ENCODE peak calls at places on chromosomes 12 and 14, in six cellular contexts. D is hepatocyte, A is GM23248, M is PC-3, N is neural progenitor cell, H is SK-N-SH. G is an unnamed sample.

GRCh38 chr12:32903763-32904162 is 7.2 kb upstream of the PKP2 start:
- DNase-seq in N (no peak), D (no peak), M (peak), A (no peak), H (no peak), G (no peak)

GRCh38 chr12:91877461-91878230 is 268.0 kb downstream of the BTG1 start:
- DNase-seq in H (no peak), A (no peak), N (no peak), M (no peak), D (no peak), G (no peak)

GRCh38 chr14:91380610-91381371 is 36.8 kb downstream of the CCDC88C start:
- DNase-seq in A (no peak), D (peak), N (no peak), M (no peak), H (no peak), G (peak)

GRCh38 chr12:107436376-107436775 is 249.2 kb upstream of the PWP1 start:
- DNase-seq in N (peak), A (peak), D (peak), H (no peak), M (peak), G (no peak)

GRCh38 chr14:58151701-58152568 is at the start of gene ARMH4:
- DNase-seq in D (peak), H (peak), N (peak), A (peak), M (peak), G (peak)

GRCh38 chr12:120647375-120647755 is 6.9 kb downstream of the CABP1 start:
- DNase-seq in N (no peak), D (no peak), H (no peak), A (no peak), M (no peak), G (no peak)

GRCh38 chr12:91951571-91951970 is 194.1 kb downstream of the BTG1 start:
- DNase-seq in A (peak), N (no peak), M (peak), D (no peak), H (no peak), G (no peak)

GRCh38 chr12:29255061-29255460 is 106.0 kb downstream of the FAR2 start:
- DNase-seq in M (no peak), A (no peak), N (no peak), D (no peak), H (peak), G (no peak)

GRCh38 chr14:20454359-20454644 is 310 bp downstream of the OSGEP start:
- DNase-seq in N (no peak), M (peak), D (no peak), H (no peak), A (peak), G (no peak)

GRCh38 chr14:49249022-49249421 is 337.2 kb downstream of the RPS29 start:
- DNase-seq in H (peak), N (no peak), D (no peak), M (peak), A (peak), G (no peak)

GRCh38 chr12:89909753-89910152 is 201.1 kb upstream of the ATP2B1 start:
- DNase-seq in M (no peak), H (no peak), D (no peak), N (no peak), A (no peak), G (no peak)

GRCh38 chr12:113069149-113069548 is 12.6 kb downstream of the DTX1 start:
- DNase-seq in M (no peak), D (no peak), H (no peak), A (no peak), N (no peak), G (no peak)

GRCh38 chr12:84994436-84994835 is 41.6 kb downstream of the TSPAN19 start:
- DNase-seq in M (no peak), D (no peak), A (no peak), H (no peak), N (no peak), G (no peak)

GRCh38 chr14:39342768-39343167 is 89.5 kb downstream of the FBXO33 start:
- DNase-seq in N (no peak), H (no peak), A (no peak), M (no peak), D (no peak), G (no peak)

GRCh38 chr14:104979758-104980591 is 1.8 kb upstream of the AHNAK2 start:
- DNase-seq in M (peak), A (no peak), D (peak), H (peak), N (no peak), G (no peak)

GRCh38 chr14:42541535-42542001 is 934.9 kb downstream of the LRFN5 start:
- DNase-seq in M (peak), H (no peak), A (peak), N (no peak), D (no peak), G (no peak)

GRCh38 chr14:30553311-30553989 is 5.5 kb upstream of the G2E3 start:
- DNase-seq in M (peak), D (no peak), N (no peak), A (peak), H (no peak), G (no peak)

DNA sequence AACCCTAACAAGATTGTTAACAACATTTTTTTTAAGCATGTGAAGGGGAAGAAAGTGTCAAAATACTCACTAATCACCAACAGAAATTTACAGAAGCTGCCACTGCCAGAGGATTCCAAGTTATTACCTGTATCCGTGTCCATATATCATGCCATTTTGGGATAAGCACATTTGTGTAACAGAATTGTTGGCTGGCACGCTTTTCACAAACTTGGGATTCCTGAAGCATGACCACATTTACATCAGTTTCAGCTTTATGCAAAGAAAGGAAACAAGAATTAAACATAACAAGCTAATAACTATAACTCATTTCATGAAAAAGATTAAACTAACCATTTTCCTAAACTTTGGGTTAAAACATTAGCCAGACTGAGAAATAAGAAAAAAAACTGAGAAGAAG is 5.9 kb downstream of the NEMP1 start:
- DNase-seq in M (no peak), H (no peak), A (peak), D (no peak), N (no peak), G (no peak)
- H3K4me3 ChIP-seq in M (no peak), H (no peak), A (peak), D (no peak), N (no peak), G (no peak)

GRCh38 chr12:116164263-116164817 is 113.2 kb downstream of the MED13L start:
- DNase-seq in M (no peak), A (peak), N (no peak), H (peak), D (no peak), G (no peak)
- TF ChIP-seq EZH2phosphoT487 in M (no peak), A (no peak), N (no peak), H (no peak), D (no peak), G (no peak)

GRCh38 chr12:48814313-48815280 is 3.7 kb upstream of the CACNB3 start:
- DNase-seq in D (peak), N (peak), M (peak), H (peak), A (peak), G (peak)

GRCh38 chr12:48815281-48816110 is 2.8 kb upstream of the CACNB3 start:
- DNase-seq in A (peak), N (peak), M (peak), D (peak), H (peak), G (peak)

GRCh38 chr12:48812389-48812788 is 5.9 kb upstream of the CACNB3 start:
- DNase-seq in N (no peak), M (no peak), D (no peak), A (no peak), H (no peak), G (no peak)

GRCh38 chr12:48811454-48812090 is 6.7 kb upstream of the CACNB3 start:
- DNase-seq in N (no peak), M (no peak), D (no peak), H (no peak), A (no peak), G (no peak)

GRCh38 chr12:48813464-48814312 is 4.6 kb upstream of the CACNB3 start:
- DNase-seq in D (peak), N (peak), A (no peak), H (no peak), M (no peak), G (no peak)
- H3K4me3 ChIP-seq in D (peak), N (peak), A (peak), H (peak), M (peak), G (peak)

GRCh38 chr12:48197549-48197966 is 5.5 kb downstream of the OR10AD1 start:
- DNase-seq in D (peak), A (peak), M (peak), H (peak), N (peak), G (peak)
- TF ChIP-seq EZH2phosphoT487 in D (no peak), A (no peak), M (no peak), H (no peak), N (no peak), G (no peak)

DNA sequence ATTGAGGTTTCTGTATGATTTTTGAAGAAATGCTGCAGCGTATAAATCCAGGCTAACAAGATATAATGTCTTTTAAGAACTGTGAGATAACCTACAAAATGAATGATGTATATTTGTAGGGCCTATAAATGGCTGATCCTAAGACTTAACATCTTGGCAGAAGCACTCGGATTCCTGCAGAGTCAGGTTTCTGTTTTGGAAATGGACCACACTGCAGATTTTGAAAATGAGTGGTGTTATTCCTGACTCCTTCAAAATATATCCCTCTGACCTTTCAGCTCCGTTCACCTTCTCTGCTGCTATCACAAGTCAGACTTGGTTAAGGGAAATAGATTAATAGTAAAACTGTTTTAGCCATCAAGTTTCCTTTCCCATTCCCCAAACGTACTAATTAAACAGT is 5.0 kb downstream of the TIGAR start:
- DNase-seq in A (no peak), D (no peak), N (no peak), M (no peak), H (no peak), G (no peak)
- H3K4me3 ChIP-seq in A (no peak), D (no peak), N (no peak), M (no peak), H (no peak), G (no peak)

GRCh38 chr14:61451491-61451890 is 130.1 kb downstream of the PRKCH start:
- DNase-seq in N (peak), M (no peak), A (no peak), H (no peak), D (no peak), G (no peak)
- TF ChIP-seq EZH2phosphoT487 in N (no peak), M (no peak), A (no peak), H (no peak), D (no peak), G (no peak)

GRCh38 chr12:27539191-27539631 is 15.2 kb downstream of the PPFIBP1 start:
- DNase-seq in N (no peak), A (peak), M (peak), D (no peak), H (no peak), G (no peak)
- H3K4me3 ChIP-seq in N (no peak), A (no peak), M (no peak), D (no peak), H (no peak), G (no peak)

GRCh38 chr12:123897221-123897620 is 75.4 kb downstream of the CCDC92 start:
- DNase-seq in A (peak), M (peak), H (no peak), N (no peak), D (no peak), G (no peak)
- TF ChIP-seq EZH2phosphoT487 in A (no peak), M (no peak), H (no peak), N (no peak), D (no peak), G (no peak)

GRCh38 chr12:104310751-104311297 is 7.3 kb downstream of the EID3 start:
- DNase-seq in D (no peak), A (no peak), H (no peak), M (no peak), N (no peak), G (no peak)

GRCh38 chr12:104307655-104308000 is 4.1 kb downstream of the EID3 start:
- DNase-seq in D (no peak), N (no peak), M (no peak), H (no peak), A (no peak), G (no peak)

GRCh38 chr12:104306943-104307654 is 3.6 kb downstream of the EID3 start:
- DNase-seq in N (no peak), D (no peak), H (no peak), M (no peak), A (no peak), G (no peak)

GRCh38 chr12:104312202-104312601 is 8.7 kb downstream of the EID3 start:
- DNase-seq in D (no peak), M (no peak), A (no peak), N (no peak), H (no peak), G (no peak)

GRCh38 chr12:104309446-104309993 is 6.0 kb downstream of the EID3 start:
- DNase-seq in H (no peak), D (no peak), A (no peak), M (no peak), N (no peak), G (no peak)
- H3K4me3 ChIP-seq in H (no peak), D (no peak), A (no peak), M (no peak), N (no peak), G (no peak)